ENCODE peak calls at places on chromosomes 4 and X, in eight cellular contexts. U is gastrocnemius medialis, F is left ventricle myocardium inferior, B is heart right ventricle, M is GM10248, W is mammary epithelial cell, Z is astrocyte of the spinal cord, G is prostate gland. C is an unnamed sample.

GRCh38 chr4:15757084-15757483 is 21.0 kb upstream of the CD38 start:
- DNase-seq in U (no peak), F (no peak), B (no peak), M (no peak), W (no peak), Z (no peak), G (no peak), C (no peak)

GRCh38 chr4:77095101-77095826 is 19.5 kb upstream of the CCNI start:
- DNase-seq in U (peak; percentile 72), F (peak; percentile 78), B (peak; percentile 70), M (peak; percentile 69), W (peak; percentile 53), Z (peak; percentile 63), G (peak; percentile 80), C (no peak)

GRCh38 chr4:477686-478085 is 21.3 kb downstream of the ZNF721 start:
- DNase-seq in U (no peak), F (no peak), B (no peak), M (no peak), W (no peak), Z (no peak), G (no peak), C (no peak)

GRCh38 chrX:76109654-76110053 is 63.2 kb upstream of the PBDC1 start:
- DNase-seq in U (no peak), F (no peak), B (no peak), M (no peak), W (no peak), Z (no peak), G (no peak), C (no peak)

GRCh38 chr4:46993075-46994006 is at the start of gene GABRA4:
- DNase-seq in U (no peak), F (no peak), B (peak; percentile 24), M (peak; percentile 20), W (peak; percentile 2), Z (peak; percentile 20), G (no peak), C (no peak)

GRCh38 chrX:154695913-154696312 is 42.5 kb upstream of the CTAG2 start:
- DNase-seq in U (no peak), F (no peak), B (no peak), M (no peak), W (no peak), Z (no peak), G (no peak), C (no peak)

GRCh38 chr4:10960386-10960785 is 275.8 kb upstream of the CLNK start:
- DNase-seq in U (no peak), F (no peak), B (no peak), M (no peak), W (no peak), Z (no peak), G (no peak), C (no peak)

GRCh38 chr4:26753187-26753586 is 107.5 kb upstream of the STIM2 start:
- DNase-seq in U (no peak), F (no peak), B (no peak), M (no peak), W (no peak), Z (no peak), G (no peak), C (no peak)

GRCh38 chr4:30901781-30902479 is 181.8 kb downstream of the PCDH7 start:
- DNase-seq in U (no peak), F (no peak), B (no peak), M (no peak), W (no peak), Z (no peak), G (no peak), C (no peak)

GRCh38 chr4:47915378-47915777 is 995 bp upstream of the NFXL1 start:
- DNase-seq in U (no peak), F (no peak), B (no peak), M (no peak), W (no peak), Z (no peak), G (no peak), C (no peak)

GRCh38 chr4:88659061-88659889 is 38.4 kb downstream of the NAP1L5 start:
- DNase-seq in U (peak; percentile 48), F (no peak), B (no peak), M (peak; percentile 47), W (peak; percentile 82), Z (peak; percentile 64), G (peak; percentile 58), C (no peak)

GRCh38 chrX:18873189-18873791 is 110.6 kb downstream of the PHKA2 start:
- DNase-seq in U (peak; percentile 36), F (no peak), B (peak; percentile 40), M (no peak), W (peak; percentile 81), Z (peak; percentile 78), G (no peak), C (no peak)

GRCh38 chr4:180598281-180598680 is 1644.9 kb upstream of the TENM3 start:
- DNase-seq in U (no peak), F (no peak), B (no peak), M (no peak), W (no peak), Z (no peak), G (no peak), C (no peak)

GRCh38 chrX:31832263-31832662 is 760.4 kb upstream of the FTHL17 start:
- DNase-seq in U (no peak), F (no peak), B (no peak), M (no peak), W (peak; percentile 8), Z (no peak), G (no peak), C (no peak)

DNA sequence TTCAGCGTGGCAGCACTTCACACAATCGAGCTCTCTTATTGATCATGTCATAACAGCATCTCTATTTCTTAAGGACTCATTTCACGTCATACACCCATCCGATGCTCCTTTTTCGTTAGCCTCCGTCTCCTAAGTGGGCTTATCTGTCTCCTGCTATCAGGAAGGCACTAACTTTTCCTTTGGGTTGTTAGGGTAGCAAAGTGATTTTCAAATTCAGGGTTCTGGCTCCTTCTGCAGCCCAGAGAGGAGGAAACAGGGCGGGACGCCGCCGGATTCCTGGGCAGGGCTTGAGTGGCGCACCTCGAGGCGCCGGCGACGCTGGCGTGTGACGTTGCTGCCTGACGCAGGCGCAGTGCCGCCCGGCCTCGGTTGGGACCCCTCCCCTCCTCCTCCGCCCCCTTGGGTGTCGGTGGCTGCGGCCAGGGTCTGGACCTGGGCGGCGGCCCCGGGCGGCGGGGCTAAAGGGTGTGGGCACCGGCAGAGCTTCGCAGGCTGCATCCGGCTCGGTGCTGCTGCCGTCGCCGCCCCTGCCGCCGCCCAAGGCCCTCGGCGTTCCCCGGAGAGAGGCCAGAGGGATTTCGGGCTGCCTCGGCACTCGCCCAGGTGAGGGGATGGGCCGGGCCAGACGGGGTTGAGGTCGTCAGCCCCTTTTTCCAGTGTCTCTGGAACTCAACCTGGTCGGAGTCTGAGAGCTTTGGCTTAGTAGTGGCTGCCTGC is at the start of gene BLTP1:
- DNase-seq in U (peak; percentile 76), F (peak; percentile 90), B (peak; percentile 93), M (peak; percentile 94), W (peak; percentile 76), Z (peak; percentile 84), G (peak; percentile 83), C (peak; percentile 88)
- TF ChIP-seq CTCF in U (no peak), F (no peak), B (no peak), M (no peak), W (no peak), Z (no peak), G (no peak), C (no peak)

GRCh38 chr4:139736661-139737060 is 71.0 kb downstream of the MGST2 start:
- DNase-seq in U (no peak), F (no peak), B (no peak), M (no peak), W (no peak), Z (no peak), G (no peak), C (no peak)

GRCh38 chr4:139736257-139736626 is 70.6 kb downstream of the MGST2 start:
- DNase-seq in U (no peak), F (no peak), B (no peak), M (no peak), W (no peak), Z (no peak), G (no peak), C (no peak)

GRCh38 chr4:139735381-139736256 is 70.0 kb downstream of the MGST2 start:
- DNase-seq in U (no peak), F (peak; percentile 35), B (peak; percentile 29), M (no peak), W (no peak), Z (peak; percentile 43), G (peak; percentile 17), C (no peak)

GRCh38 chr4:139734201-139734874 is 68.7 kb downstream of the MGST2 start:
- DNase-seq in U (peak; percentile 46), F (no peak), B (no peak), M (no peak), W (peak; percentile 51), Z (peak; percentile 50), G (no peak), C (no peak)

DNA sequence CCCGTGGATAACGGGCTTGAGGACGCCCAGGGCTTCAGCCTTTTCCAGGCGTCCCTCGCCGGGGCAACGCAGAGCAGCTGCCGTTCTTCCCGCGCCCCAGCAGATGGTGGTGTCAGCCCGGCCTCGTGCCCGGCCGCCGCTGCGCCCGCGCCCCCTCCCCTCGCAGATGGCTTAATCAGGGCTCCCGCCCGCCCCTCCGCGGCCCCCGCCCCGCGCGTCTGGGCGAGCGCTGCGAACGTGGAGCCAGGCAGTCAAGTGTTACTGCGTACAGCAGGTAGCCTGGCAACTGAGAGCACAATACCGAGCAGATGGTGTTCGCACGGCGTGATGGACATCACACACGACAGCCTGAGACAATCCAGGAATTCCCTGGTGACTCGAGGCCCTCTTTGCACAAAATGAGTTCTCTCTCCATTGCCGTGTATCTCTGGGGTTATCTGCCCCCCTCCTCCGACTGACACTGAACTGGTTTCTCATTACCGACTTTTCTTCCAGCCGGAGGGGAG is 69.3 kb downstream of the MGST2 start:
- DNase-seq in U (peak; percentile 79), F (peak; percentile 90), B (peak; percentile 91), M (peak; percentile 75), W (peak; percentile 64), Z (peak; percentile 87), G (peak; percentile 88), C (peak; percentile 96)
- TF ChIP-seq CTCF in U (peak; percentile 82), F (peak; percentile 93), B (peak; percentile 81), M (peak; percentile 61), W (peak; percentile 67), Z (peak; percentile 74), G (peak; percentile 95), C (peak; percentile 96)

DNA sequence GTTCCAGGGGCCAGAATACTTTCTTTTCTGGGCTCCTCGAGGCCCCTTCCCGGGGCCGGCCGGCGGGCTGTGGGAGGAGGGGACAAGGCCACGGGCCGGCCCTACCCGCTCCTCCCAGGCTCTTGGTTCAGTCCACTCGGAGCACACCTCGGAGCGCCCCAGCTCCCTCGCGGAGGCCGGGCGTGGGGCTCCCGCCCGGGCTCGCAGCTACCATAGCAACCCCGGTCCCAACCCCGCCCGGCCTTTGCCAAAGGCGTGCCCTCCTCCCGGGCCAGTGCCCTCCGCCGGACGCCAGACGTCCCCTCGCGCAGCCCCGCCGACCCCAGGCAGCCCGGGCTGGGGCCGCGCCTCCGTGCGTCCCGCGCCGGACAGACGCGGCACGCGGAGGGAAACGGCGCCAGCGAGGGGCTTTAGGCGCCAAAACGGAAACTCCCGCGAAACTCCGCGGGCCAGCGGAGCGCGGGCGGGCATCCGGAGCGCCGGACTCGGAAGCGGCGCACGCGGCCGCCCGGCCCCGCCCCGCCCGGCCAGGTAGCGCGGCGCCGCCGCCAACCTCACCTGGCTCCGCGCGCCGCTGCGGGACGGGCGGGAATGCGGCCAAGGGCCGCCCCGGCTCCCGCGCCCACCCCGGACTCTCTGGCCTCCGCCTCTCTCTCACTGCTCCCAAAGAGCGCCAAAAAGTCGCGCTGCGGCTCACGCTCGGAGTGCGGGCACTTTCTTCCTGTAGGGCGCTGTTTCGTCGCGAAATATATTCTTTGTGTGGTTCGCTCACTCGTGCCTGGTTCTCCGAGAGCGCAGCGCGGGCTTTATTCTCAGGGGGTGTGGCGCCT is 633 bp upstream of the MBNL3 start:
- DNase-seq in U (peak; percentile 28), F (peak; percentile 47), B (peak; percentile 66), M (peak; percentile 49), W (peak; percentile 66), Z (peak; percentile 29), G (peak; percentile 26), C (peak; percentile 80)
- TF ChIP-seq CTCF in U (no peak), F (no peak), B (no peak), M (no peak), W (no peak), Z (no peak), G (no peak), C (no peak)

GRCh38 chrX:129600981-129601424 is 53.8 kb downstream of the APLN start:
- DNase-seq in U (no peak), F (no peak), B (no peak), M (no peak), W (peak; percentile 30), Z (peak; percentile 18), G (peak; percentile 4), C (no peak)
- TF ChIP-seq CTCF in U (peak; percentile 19), F (peak; percentile 65), B (no peak), M (peak; percentile 45), W (peak; percentile 72), Z (peak; percentile 71), G (peak; percentile 38), C (peak; percentile 83)

C was measured in type B pancreatic cell.